ENCODE peak calls at places on chromosome 7, in five cellular contexts. One of them, this sample, is unnamed.

GRCh38 chr7:74475243-74475986 is 21.7 kb downstream of the GTF2IRD1 start:
- DNase-seq in mammary epithelial cell: no peak
- DNase-seq in GM10248: no peak
- DNase-seq in thoracic aorta: no peak
- DNase-seq in NB4: no peak
- DNase-seq in this sample: no peak

GRCh38 chr7:22561895-22562593 is 62.1 kb upstream of the STEAP1B start:
- DNase-seq in mammary epithelial cell: peak
- DNase-seq in GM10248: no peak
- DNase-seq in thoracic aorta: no peak
- DNase-seq in NB4: no peak
- DNase-seq in this sample: no peak

GRCh38 chr7:130875265-130875741 is 141.3 kb upstream of the KLF14 start:
- DNase-seq in mammary epithelial cell: no peak
- DNase-seq in GM10248: peak
- DNase-seq in thoracic aorta: no peak
- DNase-seq in NB4: peak
- DNase-seq in this sample: peak

GRCh38 chr7:123528265-123528664 is 6.1 kb downstream of the IQUB start:
- DNase-seq in mammary epithelial cell: no peak
- DNase-seq in GM10248: peak
- DNase-seq in thoracic aorta: no peak
- DNase-seq in NB4: no peak
- DNase-seq in this sample: no peak

GRCh38 chr7:139985811-139986210 is 76.9 kb downstream of the PARP12 start:
- DNase-seq in mammary epithelial cell: no peak
- DNase-seq in GM10248: no peak
- DNase-seq in thoracic aorta: no peak
- DNase-seq in NB4: no peak
- DNase-seq in this sample: no peak

GRCh38 chr7:123208793-123209192 is 9.0 kb upstream of the SLC13A1 start:
- DNase-seq in mammary epithelial cell: no peak
- DNase-seq in GM10248: no peak
- DNase-seq in thoracic aorta: no peak
- DNase-seq in NB4: peak
- DNase-seq in this sample: no peak

GRCh38 chr7:183496-183895 is 8.9 kb upstream of the FAM20C start:
- DNase-seq in mammary epithelial cell: no peak
- DNase-seq in GM10248: no peak
- DNase-seq in thoracic aorta: no peak
- DNase-seq in NB4: no peak
- DNase-seq in this sample: no peak

GRCh38 chr7:143305423-143306070 is 10.4 kb upstream of the CLCN1 start:
- DNase-seq in mammary epithelial cell: peak
- DNase-seq in GM10248: no peak
- DNase-seq in thoracic aorta: no peak
- DNase-seq in NB4: peak
- DNase-seq in this sample: peak

GRCh38 chr7:17236161-17236560 is 62.3 kb upstream of the AHR start:
- DNase-seq in mammary epithelial cell: no peak
- DNase-seq in GM10248: no peak
- DNase-seq in thoracic aorta: no peak
- DNase-seq in NB4: peak
- DNase-seq in this sample: no peak

GRCh38 chr7:17134786-17135185 is 163.7 kb upstream of the AHR start:
- DNase-seq in mammary epithelial cell: no peak
- DNase-seq in GM10248: peak
- DNase-seq in thoracic aorta: no peak
- DNase-seq in NB4: no peak
- DNase-seq in this sample: no peak

GRCh38 chr7:82694020-82694419 is 250.4 kb upstream of the CACNA2D1 start:
- DNase-seq in mammary epithelial cell: peak
- DNase-seq in GM10248: no peak
- DNase-seq in thoracic aorta: no peak
- DNase-seq in NB4: no peak
- DNase-seq in this sample: no peak

GRCh38 chr7:36987363-36987724 is 263.1 kb upstream of the AOAH start:
- DNase-seq in mammary epithelial cell: no peak
- DNase-seq in GM10248: no peak
- DNase-seq in thoracic aorta: no peak
- DNase-seq in NB4: no peak
- DNase-seq in this sample: no peak
- TF ChIP-seq CTCF in mammary epithelial cell: no peak
- TF ChIP-seq CTCF in GM10248: no peak
- TF ChIP-seq CTCF in thoracic aorta: no peak
- TF ChIP-seq CTCF in NB4: no peak
- TF ChIP-seq CTCF in this sample: no peak

DNA sequence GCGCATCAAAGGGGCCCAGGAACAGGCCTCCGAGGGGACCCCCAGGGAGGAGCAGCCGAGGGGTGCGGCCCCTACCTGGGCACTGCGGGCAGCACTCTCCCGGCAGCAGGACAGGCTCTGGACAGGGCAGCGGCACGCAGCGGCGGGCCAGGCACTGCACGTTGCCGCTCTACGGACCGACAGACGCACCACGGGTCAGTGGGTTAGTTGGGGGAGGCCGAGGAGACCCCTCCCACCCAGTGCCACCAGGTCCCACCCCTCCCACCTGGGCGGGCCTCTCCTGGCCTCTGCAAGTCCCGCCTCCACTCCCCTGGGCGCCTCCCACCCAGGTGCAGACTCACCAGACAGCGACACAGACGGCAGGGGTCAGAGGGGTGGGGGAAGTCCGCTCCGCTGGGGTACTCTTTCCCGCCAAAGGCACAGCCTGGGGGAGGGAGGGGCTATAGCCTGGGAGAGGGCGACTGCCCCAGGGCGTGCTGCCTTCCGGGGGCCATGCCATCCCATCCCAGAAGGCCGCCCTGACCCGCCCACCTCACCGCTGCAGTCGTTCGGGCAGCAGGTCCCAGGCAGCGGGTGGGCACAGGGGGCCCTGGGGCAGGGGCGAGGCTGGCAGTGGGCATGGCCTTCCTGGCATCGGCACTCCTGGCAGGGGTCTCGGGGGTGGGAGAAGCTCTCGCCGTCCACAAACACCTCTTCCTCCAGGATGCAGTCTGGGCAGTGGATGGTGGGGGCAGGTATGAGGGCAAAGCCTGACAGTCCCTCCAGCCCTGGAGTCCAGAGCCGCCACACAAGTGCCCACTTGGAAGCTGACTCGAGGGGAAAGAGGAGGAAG is 19.2 kb downstream of the KCP start:
- DNase-seq in mammary epithelial cell: no peak
- DNase-seq in GM10248: no peak
- DNase-seq in thoracic aorta: no peak
- DNase-seq in NB4: no peak
- DNase-seq in this sample: no peak
- TF ChIP-seq CTCF in mammary epithelial cell: no peak
- TF ChIP-seq CTCF in GM10248: no peak
- TF ChIP-seq CTCF in thoracic aorta: no peak
- TF ChIP-seq CTCF in NB4: no peak
- TF ChIP-seq CTCF in this sample: no peak

GRCh38 chr7:37234928-37235327 is 213.7 kb downstream of the ELMO1 start:
- DNase-seq in mammary epithelial cell: peak
- DNase-seq in GM10248: no peak
- DNase-seq in thoracic aorta: no peak
- DNase-seq in NB4: peak
- DNase-seq in this sample: no peak
- TF ChIP-seq CTCF in mammary epithelial cell: peak
- TF ChIP-seq CTCF in GM10248: peak
- TF ChIP-seq CTCF in thoracic aorta: peak
- TF ChIP-seq CTCF in NB4: peak
- TF ChIP-seq CTCF in this sample: peak

GRCh38 chr7:57327081-57327480 is 122.9 kb upstream of the ZNF716 start:
- DNase-seq in mammary epithelial cell: no peak
- DNase-seq in GM10248: no peak
- DNase-seq in thoracic aorta: no peak
- DNase-seq in NB4: no peak
- DNase-seq in this sample: no peak

GRCh38 chr7:57328963-57329362 is 121.0 kb upstream of the ZNF716 start:
- DNase-seq in mammary epithelial cell: no peak
- DNase-seq in GM10248: no peak
- DNase-seq in thoracic aorta: no peak
- DNase-seq in NB4: no peak
- DNase-seq in this sample: no peak

GRCh38 chr7:57328457-57328856 is 121.5 kb upstream of the ZNF716 start:
- DNase-seq in mammary epithelial cell: no peak
- DNase-seq in GM10248: no peak
- DNase-seq in thoracic aorta: no peak
- DNase-seq in NB4: no peak
- DNase-seq in this sample: no peak
- TF ChIP-seq CTCF in mammary epithelial cell: no peak
- TF ChIP-seq CTCF in GM10248: no peak
- TF ChIP-seq CTCF in thoracic aorta: no peak
- TF ChIP-seq CTCF in NB4: no peak
- TF ChIP-seq CTCF in this sample: no peak

GRCh38 chr7:106779877-106780276 is 85.2 kb upstream of the PIK3CG start:
- DNase-seq in mammary epithelial cell: no peak
- DNase-seq in GM10248: no peak
- DNase-seq in thoracic aorta: no peak
- DNase-seq in NB4: peak
- DNase-seq in this sample: peak
- TF ChIP-seq CTCF in mammary epithelial cell: no peak
- TF ChIP-seq CTCF in GM10248: no peak
- TF ChIP-seq CTCF in thoracic aorta: no peak
- TF ChIP-seq CTCF in NB4: peak
- TF ChIP-seq CTCF in this sample: peak

This sample was measured in progenitor cell of endocrine pancreas.